ENCODE peak calls at places on chromosome 21, in nine cellular contexts. Z, P, A, I, F, X, O, E and N are unnamed samples.

GRCh38 chr21:33825898-33826297 is 89.7 kb downstream of the ATP5PO start:
- DNase-seq in Z (no peak), P (peak), A (no peak), I (no peak), F (no peak), X (no peak), O (no peak), E (no peak), N (no peak)

GRCh38 chr21:38140192-38140905 is 116.4 kb upstream of the KCNJ15 start:
- DNase-seq in Z (peak), P (no peak), A (no peak), I (peak), F (peak), X (no peak), O (no peak), E (no peak), N (no peak)

GRCh38 chr21:44547656-44548331 is 3.5 kb downstream of the KRTAP10-2 start:
- DNase-seq in Z (no peak), P (no peak), A (no peak), I (no peak), F (no peak), X (peak), O (no peak), E (no peak), N (no peak)

GRCh38 chr21:28805885-28806284 is 186.8 kb downstream of the LTN1 start:
- DNase-seq in Z (no peak), P (peak), A (no peak), I (no peak), F (no peak), X (no peak), O (no peak), E (no peak), N (no peak)

GRCh38 chr21:34807881-34808568 is 139.2 kb downstream of the CLIC6 start:
- DNase-seq in Z (no peak), P (peak), A (peak), I (peak), F (no peak), X (peak), O (no peak), E (no peak), N (peak)

GRCh38 chr21:46056450-46056903 is 41.4 kb upstream of the COL6A2 start:
- DNase-seq in Z (no peak), P (peak), A (no peak), I (no peak), F (no peak), X (no peak), O (no peak), E (no peak), N (no peak)

GRCh38 chr21:41168391-41169257 is 664 bp downstream of the BACE2 start:
- DNase-seq in Z (peak), P (no peak), A (no peak), I (no peak), F (peak), X (no peak), O (peak), E (no peak), N (no peak)

GRCh38 chr21:27759091-27759659 is 792.3 kb upstream of the ADAMTS5 start:
- DNase-seq in Z (peak), P (no peak), A (no peak), I (peak), F (no peak), X (no peak), O (no peak), E (no peak), N (no peak)

GRCh38 chr21:34715518-34715917 is 46.7 kb downstream of the CLIC6 start:
- DNase-seq in Z (peak), P (no peak), A (no peak), I (no peak), F (no peak), X (no peak), O (no peak), E (no peak), N (no peak)

GRCh38 chr21:36044056-36044455 is 16.3 kb downstream of the SETD4 start:
- DNase-seq in Z (no peak), P (no peak), A (no peak), I (no peak), F (no peak), X (no peak), O (no peak), E (no peak), N (no peak)

GRCh38 chr21:46078984-46079356 is 18.9 kb upstream of the COL6A2 start:
- DNase-seq in Z (no peak), P (no peak), A (no peak), I (no peak), F (no peak), X (no peak), O (peak), E (no peak), N (no peak)

GRCh38 chr21:28018741-28019669 is 973.7 kb downstream of the LTN1 start:
- DNase-seq in Z (peak), P (no peak), A (no peak), I (peak), F (peak), X (no peak), O (no peak), E (no peak), N (no peak)

GRCh38 chr21:42140196-42140934 is 69.2 kb downstream of the UMODL1 start:
- DNase-seq in Z (no peak), P (no peak), A (no peak), I (no peak), F (no peak), X (no peak), O (no peak), E (no peak), N (no peak)

GRCh38 chr21:45118099-45118498 is 43.7 kb downstream of the ADARB1 start:
- DNase-seq in Z (no peak), P (no peak), A (no peak), I (no peak), F (no peak), X (no peak), O (no peak), E (no peak), N (no peak)

GRCh38 chr21:17611414-17612022 is 1.2 kb downstream of the BTG3 start:
- DNase-seq in Z (peak), P (peak), A (no peak), I (peak), F (peak), X (peak), O (peak), E (peak), N (peak)

GRCh38 chr21:45788198-45788597 is 144.7 kb downstream of the PCBP3 start:
- DNase-seq in Z (peak), P (no peak), A (no peak), I (no peak), F (no peak), X (no peak), O (no peak), E (no peak), N (no peak)